ENCODE peak calls at places on chromosomes 5 and 9, in nine cellular contexts. N, U, Y, R, W, B, E, G and T are unnamed samples.

GRCh38 chr9:109440797-109441287 is 57.3 kb downstream of the PTPN3 start:
- DNase-seq in U (peak; percentile 90), B (no peak), G (no peak), Y (no peak), E (peak; percentile 82), R (peak; percentile 95), N (peak; percentile 70), W (peak; percentile 82), T (no peak)

GRCh38 chr9:94861589-94862241 is 135.2 kb downstream of the AOPEP start:
- DNase-seq in E (no peak), N (peak; percentile 41), R (peak; percentile 74), W (peak; percentile 92), U (peak; percentile 85), Y (no peak), B (no peak), G (no peak), T (no peak)

GRCh38 chr5:56233230-56233629 is at the start of gene ANKRD55:
- DNase-seq in E (no peak), G (no peak), U (no peak), B (peak; percentile 6), N (no peak), W (no peak), R (peak; percentile 7), Y (no peak), T (no peak)

GRCh38 chr5:8216921-8217320 is 348.0 kb downstream of the MTRR start:
- DNase-seq in U (no peak), Y (no peak), N (no peak), E (no peak), W (no peak), B (no peak), G (no peak), R (no peak), T (no peak)

GRCh38 chr5:93649234-93649900 is 66.3 kb downstream of the NR2F1 start:
- DNase-seq in Y (no peak), G (no peak), U (no peak), R (peak; percentile 8), W (no peak), B (no peak), E (no peak), N (no peak), T (no peak)

GRCh38 chr5:39948867-39949468 is 524.2 kb upstream of the DAB2 start:
- DNase-seq in U (peak; percentile 76), G (peak; percentile 31), E (peak; percentile 52), Y (no peak), R (peak; percentile 90), N (peak; percentile 44), W (peak; percentile 73), B (no peak), T (peak; percentile 42)

GRCh38 chr9:136187683-136188586 is 17.0 kb downstream of the LHX3 start:
- DNase-seq in W (no peak), Y (no peak), N (no peak), R (no peak), G (peak; percentile 7), B (no peak), E (no peak), U (no peak), T (no peak)

GRCh38 chr5:80122599-80122998 is 87.5 kb downstream of the THBS4 start:
- DNase-seq in R (no peak), E (no peak), Y (no peak), G (no peak), U (no peak), N (no peak), W (no peak), B (no peak), T (no peak)

GRCh38 chr5:117133198-117133597 is 558.6 kb upstream of the SEMA6A start:
- DNase-seq in G (no peak), Y (no peak), N (no peak), W (no peak), E (no peak), B (no peak), R (no peak), U (no peak), T (no peak)

GRCh38 chr5:178538624-178539344 is 51.4 kb downstream of the COL23A1 start:
- DNase-seq in R (peak; percentile 10), U (no peak), N (no peak), Y (no peak), G (no peak), W (peak; percentile 53), E (no peak), B (no peak), T (no peak)

GRCh38 chr5:88824892-88825781 is 57.8 kb downstream of the MEF2C start:
- DNase-seq in B (no peak), E (no peak), U (peak; percentile 67), N (no peak), R (peak; percentile 90), G (no peak), Y (no peak), W (peak; percentile 76), T (no peak)

GRCh38 chr5:110413856-110414255 is 312.6 kb downstream of the TMEM232 start:
- DNase-seq in E (no peak), G (no peak), B (no peak), W (peak; percentile 20), Y (no peak), R (peak; percentile 7), N (no peak), U (no peak), T (no peak)

GRCh38 chr5:110414360-110414759 is 312.1 kb downstream of the TMEM232 start:
- DNase-seq in G (no peak), W (peak; percentile 42), N (no peak), B (no peak), E (peak; percentile 9), R (peak; percentile 55), Y (no peak), U (peak; percentile 10), T (no peak)
- TF ChIP-seq CTCF in G (peak; percentile 10), W (peak; percentile 66), N (peak; percentile 47), B (peak; percentile 34), E (peak; percentile 17), R (peak; percentile 70), Y (peak; percentile 13), U (no peak), T (no peak)

GRCh38 chr5:133316346-133317343 is 264.8 kb downstream of the HSPA4 start:
- DNase-seq in B (no peak), Y (no peak), G (no peak), U (no peak), R (peak; percentile 14), E (no peak), W (no peak), N (no peak), T (no peak)
- TF ChIP-seq CTCF in B (no peak), Y (no peak), G (no peak), U (peak; percentile 11), R (peak; percentile 32), E (no peak), W (peak; percentile 17), N (peak; percentile 14), T (no peak)

DNA sequence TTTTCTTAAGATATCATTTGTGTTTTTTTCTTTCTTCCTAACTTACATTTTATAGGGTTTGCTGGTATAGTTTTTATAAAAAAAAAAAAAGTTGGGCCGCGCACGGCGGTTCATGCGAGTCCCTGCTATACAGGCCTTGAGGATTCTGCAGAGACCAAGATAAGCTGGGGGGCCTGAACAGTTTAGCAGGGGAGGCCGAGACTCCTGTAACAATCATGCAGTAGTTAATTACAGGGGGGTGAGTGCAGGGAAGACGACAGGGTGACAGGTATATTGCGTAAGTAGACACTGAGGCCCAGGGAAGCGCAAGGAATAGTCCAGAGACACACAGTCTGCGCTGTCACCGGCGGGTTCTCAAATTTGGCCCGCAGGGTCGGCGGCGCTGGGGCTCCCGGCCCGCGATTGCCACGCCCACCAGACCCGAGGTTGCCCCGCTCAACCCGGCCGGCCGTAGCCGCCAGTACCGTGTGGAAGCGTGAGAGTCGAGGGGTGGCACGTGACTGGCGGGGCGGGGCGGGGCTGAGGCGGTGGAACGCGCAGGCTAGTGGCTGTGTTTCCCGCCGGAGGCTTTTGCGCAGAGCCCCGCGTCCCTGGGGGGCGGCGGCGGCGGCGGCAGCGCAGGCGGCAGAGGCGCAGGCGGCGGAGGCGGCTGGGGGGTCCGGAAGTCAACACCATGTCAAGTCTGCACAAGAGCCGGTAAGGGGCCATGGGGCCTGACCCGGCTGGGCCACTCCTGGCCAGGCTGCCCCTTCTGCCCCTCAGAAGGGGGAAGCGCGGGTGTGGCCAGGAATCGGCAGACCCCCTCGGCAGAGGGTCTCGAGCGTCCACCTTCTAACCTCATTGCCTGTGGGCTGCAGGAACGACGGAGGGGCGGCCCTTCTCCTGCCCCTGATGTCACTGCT is at the start of gene TBC1D13:
- DNase-seq in U (peak; percentile 70), E (peak; percentile 98), N (no peak), R (peak; percentile 77), W (peak; percentile 84), G (peak; percentile 92), B (peak; percentile 93), Y (peak; percentile 97), T (peak; percentile 70)
- TF ChIP-seq CTCF in U (no peak), E (no peak), N (no peak), R (no peak), W (no peak), G (no peak), B (no peak), Y (no peak), T (no peak)

DNA sequence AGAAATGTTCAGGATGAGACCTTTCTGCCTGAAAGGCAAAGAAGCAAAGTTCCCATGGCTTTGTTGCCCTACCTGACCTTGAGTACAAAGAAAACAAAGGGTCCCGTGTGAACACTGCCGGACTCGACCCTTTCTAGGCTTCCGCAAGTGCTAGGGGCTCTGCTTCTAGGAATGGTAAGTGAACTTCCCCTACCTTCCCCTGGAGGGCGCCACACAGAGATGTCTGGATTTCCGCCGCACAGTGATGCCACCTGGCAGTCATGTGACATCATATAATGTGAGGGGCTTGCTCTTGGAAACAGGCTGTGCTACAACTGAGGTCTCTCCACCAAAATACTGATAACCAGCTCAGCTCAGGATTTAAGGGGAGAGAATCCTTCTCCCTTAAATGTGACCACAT is 56.6 kb downstream of the HSD17B3 start:
- DNase-seq in W (no peak), Y (no peak), E (no peak), B (no peak), N (no peak), U (no peak), R (no peak), G (no peak), T (no peak)
- TF ChIP-seq CTCF in W (no peak), Y (peak; percentile 14), E (no peak), B (peak; percentile 17), N (no peak), U (no peak), R (no peak), G (no peak), T (no peak)

DNA sequence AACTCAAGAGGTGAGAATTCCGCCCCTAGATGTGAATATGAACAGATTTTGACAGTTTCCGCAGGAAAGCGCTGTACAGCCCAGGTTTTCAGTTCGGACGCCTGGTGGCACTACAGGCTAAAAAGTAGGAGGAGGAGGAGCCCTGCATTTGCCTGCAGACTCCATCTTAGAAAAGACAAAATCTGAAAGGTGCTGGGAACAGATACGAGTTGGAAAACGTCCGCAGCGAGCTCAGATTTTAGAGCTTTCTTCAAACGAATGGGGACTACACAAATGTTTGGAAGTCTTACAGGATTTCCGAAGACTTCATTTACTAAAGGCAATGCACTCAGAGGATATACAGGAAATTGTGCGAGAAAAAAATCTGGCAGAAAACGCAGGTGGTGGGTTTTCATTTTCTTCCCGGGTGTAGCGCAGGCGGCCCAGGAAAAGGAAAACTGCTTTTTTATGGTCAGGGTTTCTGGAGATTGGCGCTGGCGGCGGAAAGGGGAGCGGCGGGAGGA is 9.9 kb upstream of the PCDHB2 start:
- DNase-seq in W (peak; percentile 56), E (no peak), B (peak; percentile 9), U (peak; percentile 9), R (peak; percentile 13), G (peak; percentile 40), N (no peak), Y (no peak), T (no peak)
- TF ChIP-seq CTCF in W (peak; percentile 60), E (no peak), B (peak; percentile 49), U (peak; percentile 31), R (no peak), G (peak; percentile 41), N (no peak), Y (peak; percentile 34), T (no peak)